ENCODE peak calls at places on chromosomes 16 and 17, in nine cellular contexts. K is Karpas-422, L is prostate gland, U is ovary, E is endodermal cell, J is neural progenitor cell, A is psoas muscle, S is tibial artery, H is DND-41. P is an unnamed sample.

GRCh38 chr17:31413871-31414589 is 22.6 kb downstream of the RAB11FIP4 start:
- DNase-seq in K (no peak), L (no peak), U (no peak), E (no peak), J (peak), A (no peak), S (no peak), H (no peak), P (peak)

GRCh38 chr16:25006504-25007055 is 8.6 kb downstream of the ARHGAP17 start:
- DNase-seq in K (peak), L (no peak), U (no peak), E (no peak), J (no peak), A (no peak), S (peak), H (no peak), P (no peak)

GRCh38 chr17:28364665-28365363 is at the start of gene SEBOX:
- DNase-seq in K (no peak), L (no peak), U (no peak), E (no peak), J (no peak), A (no peak), S (no peak), H (no peak), P (no peak)

GRCh38 chr17:63698381-63698885 is 1.5 kb downstream of the LIMD2 start:
- DNase-seq in K (peak), L (no peak), U (no peak), E (no peak), J (no peak), A (no peak), S (no peak), H (peak), P (no peak)

GRCh38 chr17:8518858-8519257 is 83.2 kb downstream of the NDEL1 start:
- DNase-seq in K (peak), L (no peak), U (no peak), E (no peak), J (no peak), A (no peak), S (no peak), H (no peak), P (no peak)

GRCh38 chr17:67602974-67603373 is 114.8 kb upstream of the NOL11 start:
- DNase-seq in K (peak), L (no peak), U (no peak), E (peak), J (peak), A (no peak), S (no peak), H (peak), P (no peak)

GRCh38 chr16:55324491-55325447 is 766 bp downstream of the IRX6 start:
- DNase-seq in K (no peak), L (no peak), U (no peak), E (peak), J (peak), A (no peak), S (no peak), H (no peak), P (peak)

GRCh38 chr16:87344931-87345631 is 27.9 kb upstream of the C16orf95 start:
- DNase-seq in K (no peak), L (no peak), U (peak), E (no peak), J (no peak), A (no peak), S (no peak), H (peak), P (peak)

GRCh38 chr17:79995691-79996090 is 40.0 kb downstream of the TBC1D16 start:
- DNase-seq in K (no peak), L (no peak), U (no peak), E (no peak), J (no peak), A (no peak), S (no peak), H (no peak), P (no peak)

GRCh38 chr16:89453662-89454321 is 36.6 kb downstream of the ANKRD11 start:
- DNase-seq in K (no peak), L (no peak), U (no peak), E (no peak), J (peak), A (peak), S (peak), H (no peak), P (peak)

GRCh38 chr17:80318166-80318565 is 57.5 kb downstream of the RNF213 start:
- DNase-seq in K (no peak), L (no peak), U (no peak), E (no peak), J (no peak), A (no peak), S (no peak), H (no peak), P (no peak)

GRCh38 chr16:12319464-12320030 is 343.0 kb downstream of the SNX29 start:
- DNase-seq in K (no peak), L (no peak), U (no peak), E (peak), J (no peak), A (no peak), S (no peak), H (no peak), P (no peak)

GRCh38 chr16:4879049-4879448 is 31.8 kb downstream of the UBN1 start:
- DNase-seq in K (no peak), L (no peak), U (no peak), E (no peak), J (no peak), A (no peak), S (no peak), H (no peak), P (no peak)

GRCh38 chr16:75218256-75219076 is at the start of gene CTRB1:
- DNase-seq in K (no peak), L (no peak), U (no peak), E (no peak), J (no peak), A (no peak), S (no peak), H (no peak), P (no peak)

GRCh38 chr17:36687736-36688135 is 86.4 kb downstream of the MRM1 start:
- DNase-seq in K (no peak), L (no peak), U (no peak), E (peak), J (peak), A (no peak), S (no peak), H (no peak), P (no peak)

GRCh38 chr17:43546317-43547188 is at the start of gene ETV4:
- DNase-seq in K (peak), L (peak), U (peak), E (peak), J (peak), A (peak), S (peak), H (peak), P (peak)

GRCh38 chr16:46426336-46426735 is 194.8 kb downstream of the SHCBP1 start:
- DNase-seq in K (no peak), L (no peak), U (no peak), E (no peak), J (no peak), A (no peak), S (no peak), H (no peak), P (no peak)

GRCh38 chr16:86931410-86931941 is 353.1 kb downstream of the FOXL1 start:
- DNase-seq in K (no peak), L (no peak), U (peak), E (no peak), J (no peak), A (peak), S (peak), H (no peak), P (peak)

GRCh38 chr17:51610155-51610554 is 349.8 kb downstream of the UTP18 start:
- DNase-seq in K (no peak), L (no peak), U (no peak), E (no peak), J (no peak), A (no peak), S (no peak), H (peak), P (no peak)

GRCh38 chr17:76382305-76382802 is 2.1 kb upstream of the SPHK1 start:
- DNase-seq in K (no peak), L (peak), U (peak), E (peak), J (peak), A (peak), S (no peak), H (no peak), P (no peak)

GRCh38 chr17:76384987-76385891 is 830 bp downstream of the SPHK1 start:
- DNase-seq in K (no peak), L (no peak), U (peak), E (peak), J (peak), A (peak), S (peak), H (no peak), P (peak)

GRCh38 chr17:76384222-76384986 is at the start of gene SPHK1:
- DNase-seq in K (peak), L (peak), U (peak), E (peak), J (peak), A (peak), S (peak), H (peak), P (peak)

GRCh38 chr17:76382803-76383644 is 1.4 kb upstream of the SPHK1 start:
- DNase-seq in K (peak), L (peak), U (peak), E (peak), J (peak), A (peak), S (no peak), H (peak), P (peak)

GRCh38 chr17:76383645-76384221 is 676 bp upstream of the SPHK1 start:
- DNase-seq in K (peak), L (peak), U (peak), E (peak), J (peak), A (peak), S (no peak), H (peak), P (peak)
- H3K27ac ChIP-seq in K (no peak), L (peak), U (peak), E (no peak), J (no peak), A (peak), S (peak), H (peak), P (peak)

GRCh38 chr17:4908711-4909496 is 6.0 kb upstream of the CHRNE start:
- DNase-seq in K (peak), L (peak), U (peak), E (peak), J (peak), A (peak), S (peak), H (peak), P (peak)
- H3K27ac ChIP-seq in K (no peak), L (peak), U (no peak), E (peak), J (no peak), A (peak), S (peak), H (no peak), P (peak)

GRCh38 chr16:66357523-66357928 is 9.0 kb upstream of the CDH5 start:
- DNase-seq in K (peak), L (peak), U (peak), E (peak), J (peak), A (no peak), S (peak), H (peak), P (peak)
- H3K27ac ChIP-seq in K (no peak), L (no peak), U (no peak), E (no peak), J (no peak), A (no peak), S (no peak), H (no peak), P (peak)

GRCh38 chr17:44987194-44987882 is 19.2 kb upstream of the C1QL1 start:
- DNase-seq in K (no peak), L (no peak), U (no peak), E (peak), J (peak), A (no peak), S (no peak), H (peak), P (no peak)

GRCh38 chr17:44990994-44991393 is 22.9 kb upstream of the C1QL1 start:
- DNase-seq in K (no peak), L (no peak), U (no peak), E (no peak), J (no peak), A (no peak), S (no peak), H (no peak), P (no peak)

GRCh38 chr17:44988256-44988942 is 20.3 kb upstream of the C1QL1 start:
- DNase-seq in K (peak), L (no peak), U (no peak), E (no peak), J (peak), A (no peak), S (no peak), H (no peak), P (no peak)

GRCh38 chr17:44987883-44988195 is 19.7 kb upstream of the C1QL1 start:
- DNase-seq in K (no peak), L (no peak), U (no peak), E (no peak), J (no peak), A (no peak), S (no peak), H (no peak), P (no peak)

DNA sequence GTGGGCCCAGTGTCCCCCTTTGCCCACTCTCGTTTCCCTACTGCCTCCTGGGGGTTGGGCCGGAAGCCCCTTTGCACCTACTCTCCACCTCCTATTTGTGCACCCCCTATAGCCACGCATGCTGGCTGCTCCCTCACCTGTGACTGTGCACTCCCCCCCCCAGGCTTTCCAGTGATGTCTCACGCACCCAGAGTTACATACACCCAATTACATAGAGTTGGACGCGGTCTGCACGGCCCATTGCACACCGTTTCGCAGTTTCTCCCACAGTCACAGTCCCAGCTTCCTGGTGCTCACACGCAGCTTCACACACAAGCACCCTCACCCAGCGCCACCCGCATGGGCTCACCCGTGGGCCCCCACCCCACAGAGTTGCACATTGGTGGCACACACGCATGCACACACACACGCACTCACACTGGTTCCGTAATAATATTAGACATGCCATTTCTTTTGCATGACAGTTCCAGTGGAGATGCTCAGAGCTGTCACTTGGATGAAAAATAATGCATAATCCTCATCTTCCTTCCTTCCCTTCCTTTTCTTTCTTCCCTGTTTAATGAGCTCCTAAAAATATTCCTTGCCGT is 21.5 kb upstream of the C1QL1 start:
- DNase-seq in K (no peak), L (no peak), U (no peak), E (peak), J (no peak), A (no peak), S (no peak), H (no peak), P (no peak)
- H3K27ac ChIP-seq in K (no peak), L (no peak), U (no peak), E (no peak), J (no peak), A (no peak), S (no peak), H (no peak), P (no peak)

DNA sequence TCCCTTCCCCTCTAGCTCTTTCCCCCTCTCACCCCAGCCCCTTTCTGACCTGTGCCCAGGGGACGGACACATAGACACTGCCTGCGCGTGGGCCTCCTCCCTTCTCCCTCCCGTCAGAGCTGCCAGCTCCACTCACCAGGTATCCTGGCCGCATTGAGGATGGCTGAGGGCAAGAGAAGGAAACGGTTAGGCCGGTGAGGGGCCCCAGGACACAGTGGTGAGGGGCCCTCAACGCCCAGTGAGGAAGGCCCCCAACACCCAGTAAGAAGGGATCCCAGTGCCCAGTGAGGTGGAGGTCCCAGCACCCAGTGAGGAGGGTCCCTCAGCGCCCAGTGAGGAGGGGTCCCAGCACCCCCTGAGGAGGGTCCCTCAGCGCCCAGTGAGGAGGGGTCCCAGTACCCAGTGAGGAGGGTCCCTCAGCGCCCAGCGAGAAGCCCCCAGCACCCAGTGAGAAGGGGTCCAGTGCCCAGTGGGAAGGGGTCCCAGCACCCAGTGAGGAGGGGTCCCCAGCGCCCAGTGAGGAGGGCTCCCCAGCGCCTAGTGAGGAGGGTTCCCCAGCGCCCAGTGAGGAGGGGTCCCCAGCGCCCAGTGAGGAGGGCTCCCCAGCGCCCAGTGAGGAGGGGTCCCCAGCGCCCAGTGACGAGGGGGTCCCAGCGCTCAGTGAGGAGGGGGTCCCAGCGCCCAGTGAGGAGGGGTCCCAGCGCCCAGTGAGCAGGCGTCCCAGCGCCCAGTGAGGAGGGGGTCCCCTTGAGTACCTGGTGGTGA is 1.1 kb downstream of the PRSS22 start:
- DNase-seq in K (no peak), L (no peak), U (no peak), E (no peak), J (no peak), A (no peak), S (no peak), H (no peak), P (no peak)
- H3K27ac ChIP-seq in K (no peak), L (peak), U (no peak), E (no peak), J (no peak), A (no peak), S (no peak), H (no peak), P (no peak)

P was measured in heart left ventricle.